ENCODE peak calls at places on chromosomes 1 and 21, in eight cellular contexts. One of them, this sample, is unnamed.

GRCh38 chr21:32978346-32979270 is 47.1 kb upstream of the OLIG2 start:
- DNase-seq in fibroblast of lung: no peak
- DNase-seq in skeletal muscle cell: no peak
- DNase-seq in heart right ventricle: no peak
- DNase-seq in AG10803: no peak
- DNase-seq in IMR-90: no peak
- DNase-seq in colonic mucosa: no peak
- DNase-seq in fibroblast of pulmonary artery: no peak
- DNase-seq in this sample: no peak

GRCh38 chr1:229880271-229881170 is 186.5 kb upstream of the GALNT2 start:
- DNase-seq in fibroblast of lung: no peak
- DNase-seq in skeletal muscle cell: no peak
- DNase-seq in heart right ventricle: no peak
- DNase-seq in AG10803: no peak
- DNase-seq in IMR-90: no peak
- DNase-seq in colonic mucosa: peak
- DNase-seq in fibroblast of pulmonary artery: no peak
- DNase-seq in this sample: no peak

GRCh38 chr1:212650228-212650627 is 41.7 kb downstream of the ATF3 start:
- DNase-seq in fibroblast of lung: no peak
- DNase-seq in skeletal muscle cell: no peak
- DNase-seq in heart right ventricle: no peak
- DNase-seq in AG10803: no peak
- DNase-seq in IMR-90: no peak
- DNase-seq in colonic mucosa: no peak
- DNase-seq in fibroblast of pulmonary artery: no peak
- DNase-seq in this sample: no peak

GRCh38 chr21:43827015-43827611 is 37.7 kb downstream of the RRP1 start:
- DNase-seq in fibroblast of lung: peak
- DNase-seq in skeletal muscle cell: no peak
- DNase-seq in heart right ventricle: no peak
- DNase-seq in AG10803: peak
- DNase-seq in IMR-90: peak
- DNase-seq in colonic mucosa: no peak
- DNase-seq in fibroblast of pulmonary artery: peak
- DNase-seq in this sample: no peak

GRCh38 chr1:40232444-40232843 is 15.3 kb upstream of the TMCO2 start:
- DNase-seq in fibroblast of lung: no peak
- DNase-seq in skeletal muscle cell: no peak
- DNase-seq in heart right ventricle: no peak
- DNase-seq in AG10803: no peak
- DNase-seq in IMR-90: no peak
- DNase-seq in colonic mucosa: no peak
- DNase-seq in fibroblast of pulmonary artery: no peak
- DNase-seq in this sample: no peak

GRCh38 chr21:34809822-34810221 is 141.0 kb downstream of the CLIC6 start:
- DNase-seq in fibroblast of lung: no peak
- DNase-seq in skeletal muscle cell: no peak
- DNase-seq in heart right ventricle: no peak
- DNase-seq in AG10803: no peak
- DNase-seq in IMR-90: no peak
- DNase-seq in colonic mucosa: no peak
- DNase-seq in fibroblast of pulmonary artery: no peak
- DNase-seq in this sample: no peak

GRCh38 chr1:3436451-3436850 is 18.0 kb upstream of the ARHGEF16 start:
- DNase-seq in fibroblast of lung: no peak
- DNase-seq in skeletal muscle cell: no peak
- DNase-seq in heart right ventricle: no peak
- DNase-seq in AG10803: no peak
- DNase-seq in IMR-90: no peak
- DNase-seq in colonic mucosa: no peak
- DNase-seq in fibroblast of pulmonary artery: no peak
- DNase-seq in this sample: no peak

GRCh38 chr1:159100589-159100988 is 24.0 kb upstream of the AIM2 start:
- DNase-seq in fibroblast of lung: no peak
- DNase-seq in skeletal muscle cell: no peak
- DNase-seq in heart right ventricle: no peak
- DNase-seq in AG10803: no peak
- DNase-seq in IMR-90: no peak
- DNase-seq in colonic mucosa: no peak
- DNase-seq in fibroblast of pulmonary artery: no peak
- DNase-seq in this sample: no peak

GRCh38 chr1:8822383-8823294 is 5.2 kb upstream of the RERE start:
- DNase-seq in fibroblast of lung: peak
- DNase-seq in skeletal muscle cell: peak
- DNase-seq in heart right ventricle: peak
- DNase-seq in AG10803: peak
- DNase-seq in IMR-90: peak
- DNase-seq in colonic mucosa: peak
- DNase-seq in fibroblast of pulmonary artery: peak
- DNase-seq in this sample: peak

GRCh38 chr1:248775496-248775895 is 19.9 kb upstream of the LYPD8 start:
- DNase-seq in fibroblast of lung: no peak
- DNase-seq in skeletal muscle cell: no peak
- DNase-seq in heart right ventricle: no peak
- DNase-seq in AG10803: no peak
- DNase-seq in IMR-90: no peak
- DNase-seq in colonic mucosa: no peak
- DNase-seq in fibroblast of pulmonary artery: no peak
- DNase-seq in this sample: no peak

GRCh38 chr1:213986925-213987250 is 885 bp upstream of the PROX1 start:
- DNase-seq in fibroblast of lung: no peak
- DNase-seq in skeletal muscle cell: no peak
- DNase-seq in heart right ventricle: no peak
- DNase-seq in AG10803: no peak
- DNase-seq in IMR-90: no peak
- DNase-seq in colonic mucosa: no peak
- DNase-seq in fibroblast of pulmonary artery: no peak
- DNase-seq in this sample: no peak
- H3K4me3 ChIP-seq in fibroblast of lung: no peak
- H3K4me3 ChIP-seq in skeletal muscle cell: peak
- H3K4me3 ChIP-seq in heart right ventricle: peak
- H3K4me3 ChIP-seq in AG10803: peak
- H3K4me3 ChIP-seq in IMR-90: no peak
- H3K4me3 ChIP-seq in colonic mucosa: peak
- H3K4me3 ChIP-seq in fibroblast of pulmonary artery: peak
- H3K4me3 ChIP-seq in this sample: no peak

GRCh38 chr1:161970633-161971032 is 53.0 kb downstream of the OLFML2B start:
- DNase-seq in fibroblast of lung: no peak
- DNase-seq in skeletal muscle cell: no peak
- DNase-seq in heart right ventricle: no peak
- DNase-seq in AG10803: no peak
- DNase-seq in IMR-90: no peak
- DNase-seq in colonic mucosa: no peak
- DNase-seq in fibroblast of pulmonary artery: no peak
- DNase-seq in this sample: no peak

GRCh38 chr1:161978011-161978790 is 45.5 kb downstream of the OLFML2B start:
- DNase-seq in fibroblast of lung: no peak
- DNase-seq in skeletal muscle cell: no peak
- DNase-seq in heart right ventricle: no peak
- DNase-seq in AG10803: no peak
- DNase-seq in IMR-90: no peak
- DNase-seq in colonic mucosa: no peak
- DNase-seq in fibroblast of pulmonary artery: no peak
- DNase-seq in this sample: no peak

GRCh38 chr1:161972828-161973227 is 50.8 kb downstream of the OLFML2B start:
- DNase-seq in fibroblast of lung: no peak
- DNase-seq in skeletal muscle cell: no peak
- DNase-seq in heart right ventricle: no peak
- DNase-seq in AG10803: no peak
- DNase-seq in IMR-90: no peak
- DNase-seq in colonic mucosa: no peak
- DNase-seq in fibroblast of pulmonary artery: no peak
- DNase-seq in this sample: no peak

DNA sequence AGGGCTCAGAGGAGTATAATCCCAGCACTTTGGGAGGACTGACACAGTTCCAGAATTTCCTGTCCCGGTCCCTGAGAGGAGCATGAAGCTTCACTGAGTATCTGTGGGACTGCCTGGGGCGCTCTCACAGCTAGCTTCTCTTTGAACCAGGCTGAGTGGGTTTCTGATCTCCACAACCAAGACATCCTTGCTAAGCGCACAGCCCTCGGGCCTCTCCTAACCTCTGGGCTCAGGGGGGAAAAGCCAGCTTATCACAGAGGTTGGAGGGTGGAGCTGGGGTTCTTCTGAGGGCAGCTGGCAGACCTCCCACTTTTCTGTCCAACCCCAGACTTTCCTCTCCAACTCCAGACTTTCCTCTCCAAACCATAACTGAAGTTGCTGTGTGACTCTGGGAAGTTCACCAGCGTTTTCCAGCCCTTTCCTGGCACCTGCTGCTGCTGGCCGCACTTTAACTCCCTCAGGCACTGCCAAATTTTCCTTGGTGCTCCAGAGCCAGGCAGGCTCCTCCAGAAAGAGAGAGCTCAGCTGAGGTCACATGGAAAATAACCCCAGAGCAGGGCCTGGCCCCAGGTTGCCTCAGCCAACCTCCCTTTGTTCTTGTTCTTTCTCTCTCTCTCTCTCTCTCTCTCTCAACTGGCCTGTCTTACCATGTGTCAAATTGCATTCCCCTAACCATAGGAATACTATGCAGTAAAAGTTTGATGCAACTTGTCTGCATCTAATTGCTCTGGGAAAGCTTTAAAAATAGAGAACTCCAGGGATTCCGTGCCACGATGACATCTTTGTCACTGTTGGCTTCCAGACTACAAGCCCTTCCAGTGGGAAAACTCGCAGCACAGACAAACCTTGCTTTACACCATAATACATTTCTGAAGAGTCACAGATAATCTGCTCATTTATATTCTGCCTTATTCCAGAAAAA is 49.5 kb downstream of the OLFML2B start:
- DNase-seq in fibroblast of lung: no peak
- DNase-seq in skeletal muscle cell: no peak
- DNase-seq in heart right ventricle: peak
- DNase-seq in AG10803: peak
- DNase-seq in IMR-90: no peak
- DNase-seq in colonic mucosa: no peak
- DNase-seq in fibroblast of pulmonary artery: no peak
- DNase-seq in this sample: no peak
- H3K4me3 ChIP-seq in fibroblast of lung: no peak
- H3K4me3 ChIP-seq in skeletal muscle cell: no peak
- H3K4me3 ChIP-seq in heart right ventricle: no peak
- H3K4me3 ChIP-seq in AG10803: no peak
- H3K4me3 ChIP-seq in IMR-90: no peak
- H3K4me3 ChIP-seq in colonic mucosa: no peak
- H3K4me3 ChIP-seq in fibroblast of pulmonary artery: no peak
- H3K4me3 ChIP-seq in this sample: no peak

GRCh38 chr1:43651922-43652321 is 2.0 kb downstream of the KDM4A start:
- DNase-seq in fibroblast of lung: no peak
- DNase-seq in skeletal muscle cell: no peak
- DNase-seq in heart right ventricle: no peak
- DNase-seq in AG10803: no peak
- DNase-seq in IMR-90: no peak
- DNase-seq in colonic mucosa: peak
- DNase-seq in fibroblast of pulmonary artery: no peak
- DNase-seq in this sample: no peak
- H3K4me3 ChIP-seq in fibroblast of lung: peak
- H3K4me3 ChIP-seq in skeletal muscle cell: peak
- H3K4me3 ChIP-seq in heart right ventricle: no peak
- H3K4me3 ChIP-seq in AG10803: peak
- H3K4me3 ChIP-seq in IMR-90: no peak
- H3K4me3 ChIP-seq in colonic mucosa: peak
- H3K4me3 ChIP-seq in fibroblast of pulmonary artery: peak
- H3K4me3 ChIP-seq in this sample: no peak

GRCh38 chr1:109398343-109399225 is 866 bp upstream of the SORT1 start:
- DNase-seq in fibroblast of lung: no peak
- DNase-seq in skeletal muscle cell: no peak
- DNase-seq in heart right ventricle: no peak
- DNase-seq in AG10803: no peak
- DNase-seq in IMR-90: no peak
- DNase-seq in colonic mucosa: peak
- DNase-seq in fibroblast of pulmonary artery: no peak
- DNase-seq in this sample: no peak

GRCh38 chr1:109400035-109400655 is 2.4 kb upstream of the SORT1 start:
- DNase-seq in fibroblast of lung: no peak
- DNase-seq in skeletal muscle cell: no peak
- DNase-seq in heart right ventricle: no peak
- DNase-seq in AG10803: no peak
- DNase-seq in IMR-90: no peak
- DNase-seq in colonic mucosa: no peak
- DNase-seq in fibroblast of pulmonary artery: no peak
- DNase-seq in this sample: no peak

GRCh38 chr1:109396971-109397370 is 747 bp downstream of the SORT1 start:
- DNase-seq in fibroblast of lung: no peak
- DNase-seq in skeletal muscle cell: no peak
- DNase-seq in heart right ventricle: no peak
- DNase-seq in AG10803: no peak
- DNase-seq in IMR-90: no peak
- DNase-seq in colonic mucosa: peak
- DNase-seq in fibroblast of pulmonary artery: no peak
- DNase-seq in this sample: no peak

GRCh38 chr1:109397451-109398342 is at the start of gene SORT1:
- DNase-seq in fibroblast of lung: peak
- DNase-seq in skeletal muscle cell: peak
- DNase-seq in heart right ventricle: peak
- DNase-seq in AG10803: peak
- DNase-seq in IMR-90: peak
- DNase-seq in colonic mucosa: peak
- DNase-seq in fibroblast of pulmonary artery: peak
- DNase-seq in this sample: peak

DNA sequence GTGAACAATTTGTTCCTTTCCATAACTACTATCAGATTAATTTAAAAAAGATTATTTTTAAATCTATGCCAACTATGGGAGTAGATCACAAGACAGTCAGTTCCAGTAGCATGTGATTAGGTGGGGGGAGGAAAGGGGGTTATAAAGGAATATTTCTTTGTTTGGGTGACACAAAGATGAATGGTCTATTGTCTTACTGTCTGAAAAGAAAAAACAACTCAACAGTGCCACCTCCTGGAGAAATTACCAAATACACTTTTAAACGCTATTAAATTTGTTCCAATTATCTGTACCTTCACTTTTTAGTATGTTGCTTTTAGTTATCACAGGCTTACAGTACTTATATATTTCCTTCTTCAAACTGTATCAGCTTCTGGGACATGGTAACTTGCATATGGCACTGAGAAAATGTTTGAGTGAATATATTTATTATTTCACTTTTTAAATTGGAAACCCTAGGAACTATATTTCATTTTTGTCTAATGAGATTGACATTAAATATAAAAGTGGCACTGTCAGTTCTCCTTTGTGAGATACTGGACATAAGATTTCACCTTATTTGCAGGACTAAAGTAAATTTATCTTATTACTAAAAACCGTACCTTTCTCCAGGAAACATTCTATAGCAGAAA is 1.7 kb upstream of the SORT1 start:
- DNase-seq in fibroblast of lung: peak
- DNase-seq in skeletal muscle cell: no peak
- DNase-seq in heart right ventricle: peak
- DNase-seq in AG10803: peak
- DNase-seq in IMR-90: peak
- DNase-seq in colonic mucosa: peak
- DNase-seq in fibroblast of pulmonary artery: peak
- DNase-seq in this sample: peak
- H3K4me3 ChIP-seq in fibroblast of lung: no peak
- H3K4me3 ChIP-seq in skeletal muscle cell: no peak
- H3K4me3 ChIP-seq in heart right ventricle: no peak
- H3K4me3 ChIP-seq in AG10803: no peak
- H3K4me3 ChIP-seq in IMR-90: no peak
- H3K4me3 ChIP-seq in colonic mucosa: no peak
- H3K4me3 ChIP-seq in fibroblast of pulmonary artery: no peak
- H3K4me3 ChIP-seq in this sample: no peak

This sample was measured in mucosa of descending colon.